ENCODE peak calls at places on chromosomes 1 and 21, in five cellular contexts. One of them, this sample, is unnamed.

GRCh38 chr1:14738235-14738634 is 139.8 kb downstream of the KAZN start:
- DNase-seq in neural progenitor cell: no peak
- DNase-seq in left ventricle myocardium inferior: no peak
- DNase-seq in stomach: no peak
- DNase-seq in aorta: no peak
- DNase-seq in this sample: no peak

GRCh38 chr1:204258213-204259115 is 44.7 kb upstream of the GOLT1A start:
- DNase-seq in neural progenitor cell: peak; percentile 83
- DNase-seq in left ventricle myocardium inferior: peak; percentile 56
- DNase-seq in stomach: peak; percentile 67
- DNase-seq in aorta: peak; percentile 80
- DNase-seq in this sample: no peak

GRCh38 chr1:196409586-196409985 is 198.7 kb downstream of the KCNT2 start:
- DNase-seq in neural progenitor cell: no peak
- DNase-seq in left ventricle myocardium inferior: no peak
- DNase-seq in stomach: no peak
- DNase-seq in aorta: no peak
- DNase-seq in this sample: no peak

GRCh38 chr21:39911792-39912191 is 44.6 kb downstream of the PCP4 start:
- DNase-seq in neural progenitor cell: no peak
- DNase-seq in left ventricle myocardium inferior: no peak
- DNase-seq in stomach: no peak
- DNase-seq in aorta: no peak
- DNase-seq in this sample: no peak

GRCh38 chr1:64539808-64540207 is 69.9 kb downstream of the CACHD1 start:
- DNase-seq in neural progenitor cell: no peak
- DNase-seq in left ventricle myocardium inferior: peak; percentile 69
- DNase-seq in stomach: peak; percentile 80
- DNase-seq in aorta: peak; percentile 86
- DNase-seq in this sample: no peak

GRCh38 chr1:22739648-22740385 is 29.2 kb downstream of the EPHB2 start:
- DNase-seq in neural progenitor cell: no peak
- DNase-seq in left ventricle myocardium inferior: no peak
- DNase-seq in stomach: no peak
- DNase-seq in aorta: peak; percentile 87
- DNase-seq in this sample: no peak

GRCh38 chr1:6519935-6520621 is 28.6 kb upstream of the PLEKHG5 start:
- DNase-seq in neural progenitor cell: peak; percentile 91
- DNase-seq in left ventricle myocardium inferior: no peak
- DNase-seq in stomach: no peak
- DNase-seq in aorta: peak; percentile 79
- DNase-seq in this sample: no peak

GRCh38 chr1:98452162-98452561 is 209.4 kb upstream of the SNX7 start:
- DNase-seq in neural progenitor cell: no peak
- DNase-seq in left ventricle myocardium inferior: no peak
- DNase-seq in stomach: no peak
- DNase-seq in aorta: no peak
- DNase-seq in this sample: no peak

GRCh38 chr1:201982082-201982922 is at the start of gene RNPEP:
- DNase-seq in neural progenitor cell: peak; percentile 81
- DNase-seq in left ventricle myocardium inferior: peak; percentile 84
- DNase-seq in stomach: peak; percentile 81
- DNase-seq in aorta: peak; percentile 93
- DNase-seq in this sample: no peak

GRCh38 chr1:26372039-26372438 is 511 bp downstream of the ZNF683 start:
- DNase-seq in neural progenitor cell: no peak
- DNase-seq in left ventricle myocardium inferior: no peak
- DNase-seq in stomach: no peak
- DNase-seq in aorta: no peak
- DNase-seq in this sample: no peak

GRCh38 chr1:57024855-57025254 is 59.0 kb upstream of the C8B start:
- DNase-seq in neural progenitor cell: peak; percentile 58
- DNase-seq in left ventricle myocardium inferior: no peak
- DNase-seq in stomach: no peak
- DNase-seq in aorta: no peak
- DNase-seq in this sample: no peak

GRCh38 chr1:154760469-154760933 is 109.6 kb downstream of the KCNN3 start:
- DNase-seq in neural progenitor cell: peak; percentile 83
- DNase-seq in left ventricle myocardium inferior: peak; percentile 60
- DNase-seq in stomach: peak; percentile 85
- DNase-seq in aorta: peak; percentile 88
- DNase-seq in this sample: no peak

GRCh38 chr1:201361652-201362504 is 15.6 kb downstream of the TNNT2 start:
- DNase-seq in neural progenitor cell: peak; percentile 79
- DNase-seq in left ventricle myocardium inferior: peak; percentile 19
- DNase-seq in stomach: no peak
- DNase-seq in aorta: peak; percentile 76
- DNase-seq in this sample: no peak

GRCh38 chr1:3742439-3743298 is 9.6 kb upstream of the CCDC27 start:
- DNase-seq in neural progenitor cell: no peak
- DNase-seq in left ventricle myocardium inferior: no peak
- DNase-seq in stomach: no peak
- DNase-seq in aorta: peak; percentile 49
- DNase-seq in this sample: peak; percentile 55

GRCh38 chr1:158035976-158036583 is 42.6 kb downstream of the KIRREL1 start:
- DNase-seq in neural progenitor cell: peak; percentile 60
- DNase-seq in left ventricle myocardium inferior: no peak
- DNase-seq in stomach: no peak
- DNase-seq in aorta: no peak
- DNase-seq in this sample: no peak

GRCh38 chr1:51189421-51190073 is 46.5 kb upstream of the RNF11 start:
- DNase-seq in neural progenitor cell: peak; percentile 66
- DNase-seq in left ventricle myocardium inferior: no peak
- DNase-seq in stomach: peak; percentile 31
- DNase-seq in aorta: no peak
- DNase-seq in this sample: no peak

GRCh38 chr1:183871142-183871541 is 66.2 kb downstream of the RGL1 start:
- DNase-seq in neural progenitor cell: peak; percentile 20
- DNase-seq in left ventricle myocardium inferior: no peak
- DNase-seq in stomach: no peak
- DNase-seq in aorta: no peak
- DNase-seq in this sample: no peak

GRCh38 chr1:7326366-7326765 is 444.7 kb upstream of the VAMP3 start:
- DNase-seq in neural progenitor cell: no peak
- DNase-seq in left ventricle myocardium inferior: no peak
- DNase-seq in stomach: no peak
- DNase-seq in aorta: no peak
- DNase-seq in this sample: no peak

GRCh38 chr1:164774819-164775654 is 216.1 kb downstream of the PBX1 start:
- DNase-seq in neural progenitor cell: peak; percentile 61
- DNase-seq in left ventricle myocardium inferior: no peak
- DNase-seq in stomach: no peak
- DNase-seq in aorta: no peak
- DNase-seq in this sample: no peak

GRCh38 chr1:167737169-167737568 is 15.4 kb downstream of the MPZL1 start:
- DNase-seq in neural progenitor cell: no peak
- DNase-seq in left ventricle myocardium inferior: no peak
- DNase-seq in stomach: no peak
- DNase-seq in aorta: no peak
- DNase-seq in this sample: no peak

GRCh38 chr1:26861889-26862371 is 1.0 kb upstream of the SFN start:
- DNase-seq in neural progenitor cell: no peak
- DNase-seq in left ventricle myocardium inferior: no peak
- DNase-seq in stomach: no peak
- DNase-seq in aorta: no peak
- DNase-seq in this sample: no peak

GRCh38 chr1:240719953-240720700 is 108.2 kb upstream of the GREM2 start:
- DNase-seq in neural progenitor cell: peak; percentile 29
- DNase-seq in left ventricle myocardium inferior: no peak
- DNase-seq in stomach: no peak
- DNase-seq in aorta: no peak
- DNase-seq in this sample: no peak

GRCh38 chr1:162230096-162230495 is 146.6 kb downstream of the SPATA46 start:
- DNase-seq in neural progenitor cell: peak; percentile 57
- DNase-seq in left ventricle myocardium inferior: peak; percentile 19
- DNase-seq in stomach: peak; percentile 62
- DNase-seq in aorta: no peak
- DNase-seq in this sample: no peak

GRCh38 chr1:151620286-151620685 is 8.4 kb downstream of the SNX27 start:
- DNase-seq in neural progenitor cell: no peak
- DNase-seq in left ventricle myocardium inferior: no peak
- DNase-seq in stomach: no peak
- DNase-seq in aorta: no peak
- DNase-seq in this sample: no peak

GRCh38 chr21:29018540-29018939 is 609 bp downstream of the RWDD2B start:
- DNase-seq in neural progenitor cell: no peak
- DNase-seq in left ventricle myocardium inferior: no peak
- DNase-seq in stomach: no peak
- DNase-seq in aorta: no peak
- DNase-seq in this sample: no peak

GRCh38 chr1:35192853-35193664 is at the start of gene SFPQ:
- DNase-seq in neural progenitor cell: peak; percentile 97
- DNase-seq in left ventricle myocardium inferior: peak; percentile 95
- DNase-seq in stomach: peak; percentile 97
- DNase-seq in aorta: peak; percentile 97
- DNase-seq in this sample: peak; percentile 95

GRCh38 chr1:204080163-204080903 is 7.4 kb downstream of the SOX13 start:
- DNase-seq in neural progenitor cell: peak; percentile 94
- DNase-seq in left ventricle myocardium inferior: peak; percentile 74
- DNase-seq in stomach: peak; percentile 94
- DNase-seq in aorta: peak; percentile 95
- DNase-seq in this sample: peak; percentile 96

GRCh38 chr1:228174482-228175315 is 9.1 kb downstream of the IBA57 start:
- DNase-seq in neural progenitor cell: peak; percentile 71
- DNase-seq in left ventricle myocardium inferior: no peak
- DNase-seq in stomach: no peak
- DNase-seq in aorta: no peak
- DNase-seq in this sample: no peak

GRCh38 chr1:184686540-184686939 is 68.1 kb downstream of the EDEM3 start:
- DNase-seq in neural progenitor cell: no peak
- DNase-seq in left ventricle myocardium inferior: no peak
- DNase-seq in stomach: no peak
- DNase-seq in aorta: no peak
- DNase-seq in this sample: no peak

GRCh38 chr1:11069233-11069950 is 9.6 kb upstream of the SRM start:
- DNase-seq in neural progenitor cell: no peak
- DNase-seq in left ventricle myocardium inferior: no peak
- DNase-seq in stomach: no peak
- DNase-seq in aorta: peak; percentile 31
- DNase-seq in this sample: peak; percentile 29

GRCh38 chr1:11072216-11072917 is 12.5 kb upstream of the SRM start:
- DNase-seq in neural progenitor cell: no peak
- DNase-seq in left ventricle myocardium inferior: no peak
- DNase-seq in stomach: no peak
- DNase-seq in aorta: peak; percentile 45
- DNase-seq in this sample: peak; percentile 6

GRCh38 chr1:11070876-11071275 is 11.1 kb upstream of the SRM start:
- DNase-seq in neural progenitor cell: no peak
- DNase-seq in left ventricle myocardium inferior: no peak
- DNase-seq in stomach: no peak
- DNase-seq in aorta: peak; percentile 73
- DNase-seq in this sample: peak; percentile 41

GRCh38 chr1:11068556-11069232 is 8.9 kb upstream of the SRM start:
- DNase-seq in neural progenitor cell: no peak
- DNase-seq in left ventricle myocardium inferior: no peak
- DNase-seq in stomach: no peak
- DNase-seq in aorta: peak; percentile 26
- DNase-seq in this sample: peak; percentile 38

DNA sequence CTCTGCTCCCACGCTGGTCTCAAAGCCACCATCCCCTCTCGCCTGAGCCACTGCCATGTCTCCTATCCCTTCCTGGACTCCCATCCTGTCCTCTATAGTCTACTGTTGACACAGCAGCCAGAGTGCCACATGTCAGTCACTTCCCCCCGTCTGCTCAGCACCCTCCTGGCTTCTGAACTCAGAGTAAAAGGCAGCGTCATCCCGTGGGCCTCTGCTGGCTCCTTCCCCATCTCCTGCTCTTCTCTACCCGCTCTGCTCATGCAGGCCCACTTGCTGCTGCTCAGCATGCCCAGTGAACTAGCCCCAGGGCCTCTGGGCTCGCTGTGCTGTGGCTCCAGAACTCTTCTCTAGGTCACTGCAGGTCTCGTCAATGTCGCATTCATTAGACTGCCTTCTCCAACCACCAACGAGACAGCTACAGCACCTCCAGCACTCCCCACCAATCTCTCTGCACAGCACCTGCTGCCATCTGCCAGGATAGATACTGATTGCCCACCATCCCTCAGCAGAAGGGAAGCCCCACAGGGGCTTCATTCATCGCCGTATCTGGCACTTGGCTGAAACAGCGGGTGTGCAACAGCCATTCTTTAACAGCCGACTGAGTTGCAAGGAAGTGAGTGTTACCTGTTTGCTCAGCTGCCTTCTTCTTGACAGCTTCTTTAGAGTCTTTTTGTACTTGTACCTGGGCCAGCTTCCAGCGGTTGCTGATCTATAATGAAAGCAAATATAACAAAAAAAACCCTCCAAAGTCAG is 11.8 kb upstream of the SRM start:
- DNase-seq in neural progenitor cell: no peak
- DNase-seq in left ventricle myocardium inferior: no peak
- DNase-seq in stomach: peak; percentile 48
- DNase-seq in aorta: peak; percentile 55
- DNase-seq in this sample: peak; percentile 14
- H3K36me3 ChIP-seq in neural progenitor cell: no peaks in the 10 kb centered on the region
- H3K36me3 ChIP-seq in left ventricle myocardium inferior: peaks cover 98% of the 10 kb centered on the region
- H3K36me3 ChIP-seq in stomach: peaks cover 100% of the 10 kb centered on the region
- H3K36me3 ChIP-seq in aorta: peaks cover 16% of the 10 kb centered on the region
- H3K36me3 ChIP-seq in this sample: peaks cover 91% of the 10 kb centered on the region

GRCh38 chr21:35775778-35776515 is 284.4 kb downstream of the SETD4 start:
- DNase-seq in neural progenitor cell: no peak
- DNase-seq in left ventricle myocardium inferior: no peak
- DNase-seq in stomach: no peak
- DNase-seq in aorta: no peak
- DNase-seq in this sample: no peak

GRCh38 chr21:35779690-35780570 is 280.4 kb downstream of the SETD4 start:
- DNase-seq in neural progenitor cell: no peak
- DNase-seq in left ventricle myocardium inferior: no peak
- DNase-seq in stomach: no peak
- DNase-seq in aorta: no peak
- DNase-seq in this sample: peak; percentile 79

GRCh38 chr21:35780983-35781382 is 279.3 kb downstream of the SETD4 start:
- DNase-seq in neural progenitor cell: no peak
- DNase-seq in left ventricle myocardium inferior: no peak
- DNase-seq in stomach: no peak
- DNase-seq in aorta: no peak
- DNase-seq in this sample: no peak

GRCh38 chr21:35777081-35777480 is 283.2 kb downstream of the SETD4 start:
- DNase-seq in neural progenitor cell: no peak
- DNase-seq in left ventricle myocardium inferior: no peak
- DNase-seq in stomach: no peak
- DNase-seq in aorta: no peak
- DNase-seq in this sample: no peak

GRCh38 chr21:35779167-35779566 is 281.2 kb downstream of the SETD4 start:
- DNase-seq in neural progenitor cell: no peak
- DNase-seq in left ventricle myocardium inferior: no peak
- DNase-seq in stomach: no peak
- DNase-seq in aorta: no peak
- DNase-seq in this sample: no peak
- H3K27ac ChIP-seq in neural progenitor cell: no peak overlapping the region
- H3K27ac ChIP-seq in left ventricle myocardium inferior: no peak overlapping the region
- H3K27ac ChIP-seq in stomach: no peak overlapping the region
- H3K27ac ChIP-seq in aorta: peak overlapping the region; percentile 54
- H3K27ac ChIP-seq in this sample: peak overlapping the region; percentile 71

GRCh38 chr1:974687-975328 is 7.1 kb downstream of the PERM1 start:
- DNase-seq in neural progenitor cell: no peak
- DNase-seq in left ventricle myocardium inferior: no peak
- DNase-seq in stomach: no peak
- DNase-seq in aorta: no peak
- DNase-seq in this sample: no peak
- H3K4me3 ChIP-seq in neural progenitor cell: no peak overlapping the region
- H3K4me3 ChIP-seq in left ventricle myocardium inferior: no peak overlapping the region
- H3K4me3 ChIP-seq in stomach: no peak overlapping the region
- H3K4me3 ChIP-seq in aorta: no peak overlapping the region
- H3K4me3 ChIP-seq in this sample: no peak overlapping the region

GRCh38 chr1:45508295-45509151 is 8.4 kb downstream of the MMACHC start:
- DNase-seq in neural progenitor cell: no peak
- DNase-seq in left ventricle myocardium inferior: no peak
- DNase-seq in stomach: no peak
- DNase-seq in aorta: no peak
- DNase-seq in this sample: peak; percentile 30
- H3K36me3 ChIP-seq in neural progenitor cell: peaks cover 4% of the 10 kb centered on the region
- H3K36me3 ChIP-seq in left ventricle myocardium inferior: peaks cover 53% of the 10 kb centered on the region
- H3K36me3 ChIP-seq in stomach: peaks cover 71% of the 10 kb centered on the region
- H3K36me3 ChIP-seq in aorta: peaks cover 5% of the 10 kb centered on the region
- H3K36me3 ChIP-seq in this sample: peaks cover 58% of the 10 kb centered on the region